ENCODE peak calls at places on chromosome 3, in nine cellular contexts. A is endothelial cell, T is spleen, V is BE2C, C is psoas muscle, K is SK-N-SH, Q is WTC11, N is lower leg skin, W is GM06990. J is an unnamed sample.

GRCh38 chr3:170338690-170339340 is 18.7 kb upstream of the SKIL start:
- DNase-seq in Q (no peak), A (no peak), T (no peak), N (no peak), V (no peak), C (no peak), W (no peak), K (no peak), J (no peak)

GRCh38 chr3:153681057-153681456 is 440.1 kb upstream of the ARHGEF26 start:
- DNase-seq in A (no peak), C (no peak), T (no peak), K (no peak), Q (no peak), W (no peak), N (no peak), V (no peak), J (no peak)

GRCh38 chr3:69193749-69194148 is 71.4 kb upstream of the LMOD3 start:
- DNase-seq in N (no peak), Q (no peak), V (no peak), K (no peak), C (no peak), T (no peak), W (no peak), A (no peak), J (no peak)

GRCh38 chr3:34858067-34858466 is 781.3 kb upstream of the ARPP21 start:
- DNase-seq in T (no peak), Q (no peak), W (no peak), N (no peak), K (no peak), C (no peak), A (no peak), V (no peak), J (no peak)

GRCh38 chr3:85821130-85821756 is 862.5 kb downstream of the CADM2 start:
- DNase-seq in K (peak), V (peak), W (no peak), T (no peak), A (peak), C (no peak), N (no peak), Q (peak), J (peak)

GRCh38 chr3:186307594-186307993 is 54.4 kb downstream of the DGKG start:
- DNase-seq in T (no peak), V (no peak), C (no peak), A (peak), Q (no peak), K (no peak), N (no peak), W (no peak), J (peak)

GRCh38 chr3:4988815-4989648 is 9.8 kb downstream of the BHLHE40 start:
- DNase-seq in W (no peak), C (peak), V (no peak), K (no peak), N (peak), A (no peak), T (no peak), Q (no peak), J (no peak)

GRCh38 chr3:33044676-33045075 is 52.3 kb downstream of the GLB1 start:
- DNase-seq in K (no peak), T (no peak), W (no peak), N (no peak), A (no peak), Q (no peak), C (no peak), V (no peak), J (no peak)

GRCh38 chr3:10309736-10310135 is 11.2 kb downstream of the SEC13 start:
- DNase-seq in A (peak), T (no peak), N (no peak), V (no peak), W (no peak), Q (no peak), K (no peak), C (no peak), J (no peak)

GRCh38 chr3:147120029-147120428 is 286.3 kb downstream of the ZIC4 start:
- DNase-seq in V (no peak), A (no peak), W (no peak), N (no peak), T (no peak), Q (no peak), K (peak), C (no peak), J (no peak)

GRCh38 chr3:154210986-154211385 is 89.8 kb downstream of the ARHGEF26 start:
- DNase-seq in K (no peak), V (no peak), T (no peak), Q (no peak), W (no peak), C (no peak), A (no peak), N (no peak), J (no peak)

GRCh38 chr3:107679911-107680310 is 157.1 kb downstream of the BBX start:
- DNase-seq in V (no peak), W (no peak), A (no peak), C (no peak), N (no peak), Q (no peak), K (no peak), T (no peak), J (no peak)

GRCh38 chr3:52973806-52974205 is 72.1 kb downstream of the SFMBT1 start:
- DNase-seq in V (no peak), T (no peak), W (no peak), Q (no peak), N (no peak), A (no peak), K (no peak), C (no peak), J (no peak)

GRCh38 chr3:115402651-115403050 is 220.7 kb upstream of the GAP43 start:
- DNase-seq in T (no peak), W (no peak), V (no peak), N (no peak), C (no peak), Q (no peak), K (no peak), A (no peak), J (no peak)

GRCh38 chr3:98731720-98732238 is 31.4 kb upstream of the ST3GAL6 start:
- DNase-seq in Q (no peak), K (peak), N (no peak), T (no peak), A (no peak), V (no peak), C (no peak), W (no peak), J (no peak)

GRCh38 chr3:52004158-52004787 is 8.6 kb upstream of the RPL29 start:
- DNase-seq in Q (peak), A (peak), N (no peak), T (no peak), C (peak), W (no peak), V (peak), K (peak), J (peak)

GRCh38 chr3:141659821-141660597 is 78.1 kb upstream of the RNF7 start:
- DNase-seq in Q (peak), T (peak), A (peak), K (peak), V (peak), N (peak), C (peak), W (no peak), J (peak)

GRCh38 chr3:103295974-103296570 is 861.3 kb downstream of the ZPLD1 start:
- DNase-seq in C (no peak), Q (no peak), W (no peak), T (no peak), A (no peak), V (peak), K (peak), N (no peak), J (no peak)
- TF ChIP-seq CTCF in C (no peak), Q (peak), W (peak), T (no peak), A (peak), V (peak), K (peak), N (no peak), J (peak)

DNA sequence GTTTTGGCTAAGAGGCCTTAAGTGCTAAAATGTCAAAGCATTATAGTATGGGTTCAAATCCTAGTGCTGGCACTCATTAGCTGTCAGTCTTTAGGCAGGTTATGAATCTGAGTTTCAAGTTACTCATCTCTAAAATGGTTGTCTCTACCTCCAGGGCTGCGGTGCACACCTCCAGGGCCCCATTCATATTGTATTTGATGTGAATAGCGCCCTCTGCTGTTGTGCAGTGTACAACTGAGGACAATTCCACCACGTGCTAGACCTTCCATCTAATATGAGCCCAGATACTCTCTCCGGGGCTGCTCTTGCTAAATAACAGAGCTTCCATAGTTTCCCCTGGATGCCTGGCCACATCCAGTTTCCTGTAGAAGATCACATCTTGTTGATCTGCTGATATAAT is 54.3 kb downstream of the OXNAD1 start:
- DNase-seq in K (peak), V (no peak), C (no peak), T (no peak), W (no peak), Q (peak), A (peak), N (no peak), J (no peak)
- TF ChIP-seq CTCF in K (peak), V (no peak), C (peak), T (peak), W (peak), Q (peak), A (peak), N (no peak), J (peak)

GRCh38 chr3:6468589-6468988 is 392.3 kb upstream of the GRM7 start:
- DNase-seq in N (no peak), A (no peak), C (no peak), Q (no peak), K (no peak), V (no peak), W (no peak), T (no peak), J (no peak)

GRCh38 chr3:6467186-6467585 is 393.7 kb upstream of the GRM7 start:
- DNase-seq in T (no peak), W (no peak), N (no peak), K (no peak), A (no peak), Q (no peak), C (no peak), V (no peak), J (no peak)
- TF ChIP-seq CTCF in T (no peak), W (no peak), N (no peak), K (no peak), A (no peak), Q (no peak), C (no peak), V (no peak), J (no peak)

GRCh38 chr3:56836276-56837163 is 34.8 kb upstream of the ARHGEF3 start:
- DNase-seq in V (no peak), T (no peak), N (no peak), C (no peak), K (no peak), W (no peak), Q (no peak), A (no peak), J (no peak)

GRCh38 chr3:56833031-56833430 is 31.3 kb upstream of the ARHGEF3 start:
- DNase-seq in Q (no peak), T (no peak), N (no peak), C (no peak), W (no peak), K (no peak), V (no peak), A (no peak), J (no peak)

GRCh38 chr3:56838441-56838840 is 36.7 kb upstream of the ARHGEF3 start:
- DNase-seq in C (no peak), W (no peak), N (no peak), K (no peak), V (no peak), T (no peak), Q (no peak), A (no peak), J (no peak)

GRCh38 chr3:56837196-56837955 is 35.6 kb upstream of the ARHGEF3 start:
- DNase-seq in K (no peak), Q (no peak), V (no peak), N (no peak), A (no peak), W (peak), C (no peak), T (no peak), J (no peak)

DNA sequence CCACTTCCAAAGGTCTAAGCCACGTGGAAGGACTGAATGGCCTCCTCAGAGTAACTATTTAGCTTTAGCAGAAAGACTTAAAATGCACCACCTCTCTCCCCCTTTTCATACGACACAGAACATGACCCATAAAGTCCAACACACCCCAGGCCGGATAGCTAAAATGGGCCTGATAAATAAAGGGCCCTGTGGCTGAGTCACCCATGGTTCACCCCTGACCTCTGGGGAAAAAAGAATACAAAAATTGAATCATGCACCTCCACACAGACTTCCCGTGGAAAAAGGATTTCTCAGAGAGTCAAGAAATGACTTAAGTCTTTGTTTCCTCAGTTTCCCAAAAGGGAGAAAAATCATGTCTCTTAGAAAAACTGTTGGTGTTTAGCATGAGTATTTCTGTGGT is 33.9 kb upstream of the ARHGEF3 start:
- DNase-seq in Q (no peak), V (no peak), W (no peak), K (no peak), C (no peak), T (no peak), A (no peak), N (no peak), J (no peak)
- TF ChIP-seq CTCF in Q (no peak), V (no peak), W (no peak), K (no peak), C (no peak), T (no peak), A (no peak), N (no peak), J (no peak)